ENCODE peak calls at places on chromosome 3, in four cellular contexts. V is dorsolateral prefrontal cortex, H is pancreas, U is astrocyte of the spinal cord. Y is an unnamed sample.

GRCh38 chr3:75078290-75078689 is 463.8 kb upstream of the CNTN3 start:
- DNase-seq in V (no peak), H (no peak), U (no peak), Y (no peak)

GRCh38 chr3:141085331-141086047 is 34.3 kb downstream of the SPSB4 start:
- DNase-seq in V (no peak), H (no peak), U (no peak), Y (no peak)

GRCh38 chr3:137764001-137764433 is at the start of gene SOX14:
- DNase-seq in V (no peak), H (peak; percentile 75), U (no peak), Y (no peak)

GRCh38 chr3:194225988-194226663 is 90.2 kb downstream of the HES1 start:
- DNase-seq in V (no peak), H (no peak), U (no peak), Y (no peak)

GRCh38 chr3:141405025-141405424 is 36.7 kb downstream of the ZBTB38 start:
- DNase-seq in V (no peak), H (no peak), U (peak; percentile 69), Y (no peak)

GRCh38 chr3:154144825-154145465 is 23.8 kb downstream of the ARHGEF26 start:
- DNase-seq in V (no peak), H (no peak), U (peak; percentile 42), Y (no peak)

GRCh38 chr3:101513419-101513986 is 491 bp upstream of the SENP7 start:
- DNase-seq in V (no peak), H (no peak), U (no peak), Y (no peak)

GRCh38 chr3:43531835-43532234 is 90.0 kb downstream of the ANO10 start:
- DNase-seq in V (no peak), H (no peak), U (peak; percentile 44), Y (no peak)

GRCh38 chr3:25304916-25305315 is 123.1 kb upstream of the RARB start:
- DNase-seq in V (no peak), H (no peak), U (no peak), Y (no peak)

GRCh38 chr3:161884830-161885229 is 388.2 kb downstream of the OTOL1 start:
- DNase-seq in V (no peak), H (no peak), U (no peak), Y (no peak)

GRCh38 chr3:155407331-155407730 is 113.8 kb upstream of the STRIT1 start:
- DNase-seq in V (no peak), H (no peak), U (no peak), Y (no peak)

GRCh38 chr3:98058244-98058960 is 23.3 kb upstream of the GABRR3 start:
- DNase-seq in V (no peak), H (no peak), U (no peak), Y (no peak)

GRCh38 chr3:39255503-39256325 is 24.1 kb downstream of the CX3CR1 start:
- DNase-seq in V (no peak), H (peak; percentile 31), U (no peak), Y (peak; percentile 95)

GRCh38 chr3:131795382-131796085 is 239.3 kb downstream of the CPNE4 start:
- DNase-seq in V (no peak), H (no peak), U (peak; percentile 72), Y (no peak)

GRCh38 chr3:147423601-147424324 is 14.6 kb downstream of the ZIC1 start:
- DNase-seq in V (no peak), H (no peak), U (peak; percentile 67), Y (no peak)

GRCh38 chr3:178325330-178325729 is 210.9 kb upstream of the KCNMB2 start:
- DNase-seq in V (no peak), H (no peak), U (peak; percentile 77), Y (no peak)

GRCh38 chr3:29972594-29972993 is 633.8 kb upstream of the TGFBR2 start:
- DNase-seq in V (no peak), H (no peak), U (peak; percentile 67), Y (no peak)

DNA sequence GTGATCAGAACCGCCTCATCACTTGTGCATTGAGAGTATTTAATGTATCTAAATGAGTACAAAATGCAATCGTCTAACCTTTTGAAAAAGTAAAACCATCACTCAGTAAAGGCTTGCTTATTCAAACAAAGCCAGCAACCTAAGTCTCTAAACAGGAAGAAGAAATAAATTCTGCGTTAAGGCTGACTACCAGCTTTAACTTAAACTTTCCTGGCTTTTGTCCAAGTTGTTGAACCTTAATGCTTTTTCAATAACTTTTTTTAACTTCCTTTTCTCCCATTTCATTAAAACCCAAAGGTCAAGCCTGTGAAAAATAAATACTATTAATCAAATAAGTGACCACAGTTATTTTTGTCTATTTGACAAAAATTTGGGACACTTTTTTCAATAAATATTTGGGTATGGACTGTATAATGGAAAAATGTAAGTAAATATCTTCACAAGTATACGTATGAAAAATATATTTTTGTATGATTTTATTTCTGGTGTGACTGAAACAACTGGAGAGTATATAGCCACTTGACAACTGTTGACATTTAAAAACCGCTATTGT is 2.7 kb downstream of the KLHL24 start:
- DNase-seq in V (no peak), H (no peak), U (no peak), Y (peak; percentile 32)
- H3K4me3 ChIP-seq in V (peak overlapping the region; percentile 100), H (peak overlapping the region; percentile 85), U (no peak overlapping the region), Y (peak overlapping the region; percentile 92)

DNA sequence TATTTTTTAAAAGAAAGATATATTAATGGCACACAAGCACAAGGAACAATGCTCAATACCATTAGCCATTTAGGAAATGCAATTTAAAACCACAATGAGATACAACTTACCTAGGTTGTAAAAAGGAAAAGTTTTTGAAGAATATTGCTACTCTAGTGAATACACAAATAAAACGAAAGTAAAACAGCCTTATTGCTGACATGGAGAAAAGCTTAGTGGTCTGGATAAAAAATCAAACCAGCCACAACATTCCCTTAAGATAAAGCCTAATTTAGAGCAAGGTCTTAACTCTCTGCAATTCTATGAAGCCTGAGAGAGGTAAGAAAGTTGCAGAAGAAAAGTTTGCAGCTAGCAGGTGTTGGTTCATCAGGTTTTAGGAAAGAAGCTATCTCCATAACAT is 892.7 kb upstream of the ALCAM start:
- DNase-seq in V (no peak), H (no peak), U (no peak), Y (no peak)
- H3K4me3 ChIP-seq in V (no peak overlapping the region), H (no peak overlapping the region), U (no peak overlapping the region), Y (no peak overlapping the region)

GRCh38 chr3:149375824-149376196 is 1.6 kb downstream of the TM4SF1 start:
- DNase-seq in V (no peak), H (no peak), U (no peak), Y (no peak)
- H3K4me3 ChIP-seq in V (peak overlapping the region; percentile 47), H (peak overlapping the region; percentile 49), U (peak overlapping the region; percentile 52), Y (no peak overlapping the region)

GRCh38 chr3:126525091-126525852 is 1.3 kb downstream of the CHST13 start:
- DNase-seq in V (no peak), H (no peak), U (no peak), Y (no peak)
- H3K4me3 ChIP-seq in V (peak overlapping the region; percentile 66), H (no peak overlapping the region), U (no peak overlapping the region), Y (no peak overlapping the region)

DNA sequence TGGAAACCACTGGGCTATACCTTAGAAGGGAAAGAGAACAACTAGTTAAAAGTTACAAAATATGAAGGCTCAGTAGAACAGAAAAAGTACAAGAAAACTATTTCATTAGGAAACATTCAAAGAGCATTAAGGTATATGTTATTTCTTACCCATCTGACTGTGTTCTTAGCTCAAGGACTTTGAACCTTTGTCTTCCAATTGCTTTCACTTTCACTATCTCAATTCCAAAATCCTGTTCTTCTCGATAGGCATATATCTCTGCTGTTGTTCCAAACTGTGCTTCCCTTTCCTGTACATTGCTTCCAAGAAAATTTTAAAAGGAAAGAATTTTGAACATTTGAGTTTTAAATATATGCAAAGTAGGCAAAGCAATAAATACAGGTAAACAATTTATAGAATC is 6.9 kb downstream of the CRBN start:
- DNase-seq in V (no peak), H (no peak), U (no peak), Y (no peak)
- H3K4me3 ChIP-seq in V (no peak overlapping the region), H (no peak overlapping the region), U (no peak overlapping the region), Y (no peak overlapping the region)

DNA sequence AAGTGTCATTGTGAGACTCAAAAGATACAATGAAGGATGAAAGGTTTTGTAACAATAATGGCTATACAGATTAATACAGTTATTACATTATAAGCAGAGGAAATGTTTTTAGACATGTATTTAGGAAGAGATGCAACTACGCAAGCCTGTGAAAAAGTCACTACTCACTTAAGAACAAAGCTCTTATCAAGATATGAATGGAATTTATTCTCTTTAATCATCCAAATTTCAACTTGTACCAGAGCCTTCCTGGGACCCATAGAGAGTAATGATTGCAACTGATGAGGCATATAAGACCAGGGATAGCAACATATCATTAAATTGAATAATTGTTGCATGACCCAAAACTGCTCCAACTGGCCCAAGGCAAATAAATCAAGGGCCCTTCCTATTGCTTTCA is 43.1 kb downstream of the P3H2 start:
- DNase-seq in V (no peak), H (no peak), U (no peak), Y (no peak)
- H3K4me3 ChIP-seq in V (no peak overlapping the region), H (no peak overlapping the region), U (no peak overlapping the region), Y (no peak overlapping the region)

GRCh38 chr3:133928136-133928893 is 32.6 kb upstream of the RAB6B start:
- DNase-seq in V (no peak), H (no peak), U (no peak), Y (no peak)
- H3K4me3 ChIP-seq in V (peak overlapping the region; percentile 57), H (peak overlapping the region; percentile 55), U (peak overlapping the region; percentile 40), Y (no peak overlapping the region)

GRCh38 chr3:117399311-117400068 is 689.9 kb downstream of the TUSC7 start:
- DNase-seq in V (no peak), H (no peak), U (peak; percentile 50), Y (no peak)
- H3K4me3 ChIP-seq in V (peak overlapping the region; percentile 12), H (peak overlapping the region; percentile 7), U (peak overlapping the region; percentile 10), Y (no peak overlapping the region)